ENCODE peak calls at places on chromosomes 13 and 19, in four cellular contexts. Q, B, Z and X are unnamed samples. For H3K4me1, the result is how much of the 10 kb centered on the place peaks cover.

GRCh38 chr13:101626925-101627555 is 174.6 kb downstream of the ITGBL1 start:
- DNase-seq in Z (no peak), Q (peak), B (no peak), X (no peak)

GRCh38 chr19:14368011-14368513 is 13.2 kb upstream of the ADGRE5 start:
- DNase-seq in B (no peak), Q (no peak), Z (no peak), X (no peak)

GRCh38 chr19:40398417-40399056 is 8.6 kb upstream of the HIPK4 start:
- DNase-seq in Z (peak), Q (no peak), B (peak), X (peak)

GRCh38 chr19:35002037-35002535 is 2.0 kb downstream of the GRAMD1A start:
- DNase-seq in Z (no peak), Q (no peak), B (no peak), X (no peak)

GRCh38 chr13:99859178-99860177 is 112.1 kb downstream of the ZIC5 start:
- DNase-seq in Z (no peak), Q (no peak), B (no peak), X (no peak)

GRCh38 chr13:19845758-19846157 is 17.7 kb downstream of the ZMYM5 start:
- DNase-seq in Q (no peak), B (no peak), Z (no peak), X (no peak)

GRCh38 chr13:100810991-100811390 is 136.4 kb upstream of the TMTC4 start:
- DNase-seq in Q (no peak), B (no peak), Z (no peak), X (no peak)

GRCh38 chr13:101265934-101266333 is 150.4 kb downstream of the NALCN start:
- DNase-seq in Z (no peak), B (no peak), Q (no peak), X (no peak)

GRCh38 chr19:42098781-42099180 is 22.8 kb downstream of the ZNF574 start:
- DNase-seq in Z (no peak), B (no peak), Q (no peak), X (no peak)

GRCh38 chr13:52195052-52195837 is 35.8 kb upstream of the NEK3 start:
- DNase-seq in Z (peak), B (no peak), Q (no peak), X (no peak)

GRCh38 chr19:15296841-15297415 is 35.4 kb downstream of the BRD4 start:
- DNase-seq in Q (no peak), B (no peak), Z (no peak), X (no peak)

GRCh38 chr13:58495668-58496067 is 864.1 kb downstream of the PCDH17 start:
- DNase-seq in Q (no peak), B (no peak), Z (no peak), X (no peak)

GRCh38 chr13:100235311-100235901 is 146.5 kb downstream of the PCCA start:
- DNase-seq in Z (no peak), B (peak), Q (peak), X (no peak)

GRCh38 chr13:59744747-59745394 is 418.9 kb downstream of the DIAPH3 start:
- DNase-seq in Q (no peak), B (no peak), Z (no peak), X (no peak)

GRCh38 chr19:49512970-49513745 is 697 bp downstream of the FCGRT start:
- DNase-seq in Q (peak), B (peak), Z (peak), X (no peak)

GRCh38 chr19:38093154-38093553 is 130.9 kb downstream of the DPF1 start:
- DNase-seq in Q (no peak), Z (no peak), B (no peak), X (no peak)

GRCh38 chr19:38264486-38265212 is at the start of gene SPINT2:
- DNase-seq in Z (peak), Q (no peak), B (peak), X (no peak)

GRCh38 chr13:106493569-106493968 is 41.9 kb downstream of the EFNB2 start:
- DNase-seq in B (no peak), Q (no peak), Z (no peak), X (no peak)

GRCh38 chr13:46492946-46493345 is 60.0 kb upstream of the LRCH1 start:
- DNase-seq in Z (no peak), Q (peak), B (peak), X (peak)

GRCh38 chr19:53381376-53381775 is 13.6 kb upstream of the ZNF765 start:
- DNase-seq in Z (no peak), Q (no peak), B (no peak), X (no peak)

GRCh38 chr13:47897411-47898050 is 103.5 kb downstream of the SUCLA2 start:
- DNase-seq in Z (peak), B (no peak), Q (no peak), X (no peak)

GRCh38 chr13:107450931-107451330 is 764.4 kb downstream of the LIG4 start:
- DNase-seq in Z (no peak), Q (no peak), B (no peak), X (no peak)

GRCh38 chr19:32287811-32288227 is 57.6 kb upstream of the ZNF507 start:
- DNase-seq in Q (peak), Z (peak), B (peak), X (peak)

GRCh38 chr19:5395996-5396939 is 55.7 kb upstream of the PTPRS start:
- DNase-seq in Z (no peak), B (no peak), Q (no peak), X (no peak)

GRCh38 chr13:102817907-102818306 is 19.0 kb downstream of the BIVM start:
- DNase-seq in B (no peak), Q (no peak), Z (no peak), X (no peak)

GRCh38 chr13:21670006-21670882 is 629 bp upstream of the FGF9 start:
- DNase-seq in B (peak), Z (peak), Q (peak), X (no peak)

GRCh38 chr19:10854350-10855089 is 6.3 kb downstream of the C19orf38 start:
- DNase-seq in B (no peak), Q (no peak), Z (no peak), X (no peak)

GRCh38 chr19:3319643-3320353 is 46.6 kb upstream of the NFIC start:
- DNase-seq in Z (no peak), Q (no peak), B (no peak), X (no peak)

GRCh38 chr19:28638445-28638844 is 574.5 kb downstream of the UQCRFS1 start:
- DNase-seq in Z (no peak), B (no peak), Q (no peak), X (no peak)

GRCh38 chr19:54448037-54448773 is 794 bp upstream of the LENG8 start:
- DNase-seq in Z (peak), Q (peak), B (no peak), X (no peak)

GRCh38 chr19:11551603-11552235 is 7.3 kb downstream of the ELOF1 start:
- DNase-seq in B (no peak), Z (peak), Q (peak), X (no peak)

GRCh38 chr13:46311217-46311616 is 75.8 kb downstream of the RUBCNL start:
- DNase-seq in Q (no peak), B (no peak), Z (no peak), X (no peak)

GRCh38 chr19:49921871-49922755 is 6.9 kb upstream of the ATF5 start:
- DNase-seq in Q (no peak), B (no peak), Z (no peak), X (no peak)

GRCh38 chr13:38538412-38538811 is 148.5 kb upstream of the FREM2 start:
- DNase-seq in B (no peak), Z (peak), Q (no peak), X (no peak)

GRCh38 chr13:46367622-46368327 is 19.3 kb downstream of the RUBCNL start:
- DNase-seq in Z (no peak), Q (no peak), B (no peak), X (no peak)

GRCh38 chr13:44879452-44880058 is 109.7 kb downstream of the NUFIP1 start:
- DNase-seq in Z (no peak), B (no peak), Q (peak), X (no peak)

GRCh38 chr19:55172741-55173140 is 6.3 kb upstream of the DNAAF3 start:
- DNase-seq in Z (no peak), B (no peak), Q (peak), X (no peak)

GRCh38 chr19:48547722-48548121 is 4.2 kb upstream of the SULT2B1 start:
- DNase-seq in Q (no peak), Z (no peak), B (no peak), X (no peak)

GRCh38 chr13:75220238-75220542 is 261.8 kb downstream of the TBC1D4 start:
- DNase-seq in B (no peak), Z (no peak), Q (no peak), X (no peak)
- H3K4me1 ChIP-seq in B (under half), Z (under half), Q (under half), X (under half)

DNA sequence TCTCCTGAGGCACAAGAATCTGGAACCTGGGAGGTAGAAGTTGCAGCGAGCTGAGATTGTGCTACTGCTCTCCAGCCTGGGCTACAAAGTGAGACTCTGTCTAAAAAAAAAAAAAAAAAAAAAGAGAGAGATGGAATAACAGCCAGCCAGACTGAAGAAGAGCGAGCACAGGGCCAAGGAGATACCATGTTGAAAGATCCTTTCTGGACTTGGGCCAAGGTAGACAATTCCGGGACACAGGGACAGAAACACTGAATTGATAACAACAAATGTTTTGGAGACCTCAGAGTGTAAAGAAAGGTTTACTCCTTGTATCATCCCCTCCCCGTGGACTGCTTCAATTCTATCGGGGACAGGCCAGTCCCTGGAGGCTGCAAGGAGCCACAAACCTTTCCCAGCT is 4.6 kb downstream of the LPAR2 start:
- DNase-seq in Q (no peak), B (no peak), Z (no peak), X (no peak)
- H3K9ac ChIP-seq in Q (no peak), B (no peak), Z (no peak), X (no peak)

GRCh38 chr13:112895521-112896465 is 73.2 kb upstream of the MCF2L start:
- DNase-seq in Q (no peak), B (no peak), Z (no peak), X (no peak)
- H3K4me1 ChIP-seq in Q (under half), B (under half), Z (under half), X (under half)

DNA sequence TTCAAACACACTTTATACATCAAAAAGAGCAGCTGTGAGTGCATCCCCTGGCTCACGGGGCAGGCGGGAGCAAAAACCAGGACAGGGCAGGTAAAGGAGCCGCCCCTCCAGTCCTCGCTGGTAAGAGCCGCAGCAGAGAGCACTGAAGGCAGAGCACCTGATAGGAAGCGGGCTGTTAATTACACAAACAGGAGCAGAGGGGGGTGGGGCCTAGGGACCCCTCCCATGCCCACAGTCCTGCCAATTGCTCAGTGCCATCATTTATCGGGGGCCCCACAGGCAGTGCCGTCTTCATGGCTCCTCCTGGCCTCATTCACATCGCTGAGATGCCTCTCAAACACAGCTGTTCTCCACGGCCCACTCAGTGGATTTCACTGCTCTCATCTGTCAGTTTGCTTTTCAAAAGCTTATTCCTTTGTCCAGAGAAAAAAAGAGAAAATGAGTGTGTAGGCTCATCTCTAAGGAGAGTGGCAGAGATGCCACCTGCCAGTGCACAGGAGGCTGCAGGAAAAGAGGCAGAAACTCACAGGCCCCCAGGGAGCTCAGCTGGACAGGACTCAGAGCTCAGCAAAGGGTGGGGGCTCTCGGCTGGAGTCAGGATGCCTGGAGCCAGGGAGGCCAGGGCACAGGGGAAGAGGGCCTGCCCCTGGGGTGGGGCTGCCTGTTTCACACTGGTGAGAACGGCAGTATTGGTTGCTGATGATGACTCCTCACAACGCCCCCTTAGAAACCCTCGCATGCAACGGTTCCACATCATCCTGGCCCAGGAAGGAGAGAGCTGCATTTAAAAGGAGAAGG is 174.6 kb downstream of the COL4A1 start:
- DNase-seq in Z (no peak), B (no peak), Q (no peak), X (no peak)
- H3K9ac ChIP-seq in Z (no peak), B (no peak), Q (no peak), X (peak)

DNA sequence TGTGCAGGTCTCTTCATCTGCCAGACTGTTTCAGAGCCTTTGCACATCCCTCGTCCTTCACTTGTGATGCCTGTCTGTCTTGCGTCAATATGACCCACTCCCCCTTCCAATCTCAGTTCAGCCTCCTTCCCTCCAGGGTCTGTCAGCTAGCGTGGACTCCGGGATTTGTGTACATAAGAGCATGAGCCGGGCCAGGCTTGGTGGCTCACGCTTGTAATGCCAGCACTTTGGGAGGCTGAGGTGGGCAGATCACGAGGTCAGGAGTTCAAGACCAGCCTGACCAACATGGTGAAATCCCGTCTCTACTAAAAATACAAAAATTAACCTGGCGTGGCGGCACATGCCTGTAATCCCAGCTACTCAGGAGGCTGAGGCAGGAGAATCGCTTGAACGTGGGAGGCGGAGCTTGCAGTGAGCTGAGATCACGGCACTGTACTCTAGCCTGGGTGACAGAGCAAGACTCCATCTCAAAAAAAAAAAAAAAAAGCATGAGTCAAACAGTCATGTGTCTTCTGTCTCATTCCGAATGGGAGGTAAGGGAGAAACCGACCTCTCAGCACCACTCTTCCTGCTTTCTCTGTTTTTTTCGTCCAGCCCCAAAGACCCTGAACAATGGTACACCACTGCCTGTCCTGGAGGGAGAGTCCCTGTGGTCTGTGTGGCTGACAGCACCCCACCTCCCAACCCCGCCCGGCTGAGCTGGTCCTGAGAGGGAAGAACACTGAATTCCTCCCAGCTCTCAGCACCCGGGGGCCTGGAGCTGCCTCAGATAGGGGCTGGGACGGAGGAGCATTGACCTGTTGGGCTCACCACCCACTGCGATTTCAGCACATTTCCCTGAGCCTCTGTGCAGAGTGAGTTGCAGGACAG is 2.4 kb upstream of the SIGLEC9 start:
- DNase-seq in B (no peak), Q (no peak), Z (no peak), X (no peak)
- H3K4me1 ChIP-seq in B (under half), Q (under half), Z (under half), X (under half)

DNA sequence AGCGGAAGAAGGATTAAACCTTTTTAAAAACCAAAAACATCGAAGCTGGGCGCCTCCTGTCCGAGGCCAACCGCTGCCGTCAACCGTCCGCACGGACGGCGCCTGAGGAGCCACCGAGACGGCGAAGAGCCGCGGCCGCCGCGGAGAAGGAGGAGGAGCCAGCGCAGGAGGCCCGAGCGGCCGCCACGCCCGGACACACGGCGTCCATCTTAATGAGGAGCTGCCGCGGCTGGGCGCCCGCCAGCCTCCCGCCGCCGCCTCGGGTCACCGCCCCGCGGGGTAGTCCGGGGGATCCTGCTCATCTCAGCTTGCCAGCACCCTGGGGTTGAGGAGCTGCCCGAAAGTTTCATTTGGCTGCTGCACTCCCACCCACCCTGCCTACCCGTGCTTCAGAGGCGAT is 10.6 kb downstream of the ZSCAN1 start:
- DNase-seq in Q (no peak), B (no peak), Z (no peak), X (no peak)
- H3K9ac ChIP-seq in Q (no peak), B (no peak), Z (no peak), X (no peak)

DNA sequence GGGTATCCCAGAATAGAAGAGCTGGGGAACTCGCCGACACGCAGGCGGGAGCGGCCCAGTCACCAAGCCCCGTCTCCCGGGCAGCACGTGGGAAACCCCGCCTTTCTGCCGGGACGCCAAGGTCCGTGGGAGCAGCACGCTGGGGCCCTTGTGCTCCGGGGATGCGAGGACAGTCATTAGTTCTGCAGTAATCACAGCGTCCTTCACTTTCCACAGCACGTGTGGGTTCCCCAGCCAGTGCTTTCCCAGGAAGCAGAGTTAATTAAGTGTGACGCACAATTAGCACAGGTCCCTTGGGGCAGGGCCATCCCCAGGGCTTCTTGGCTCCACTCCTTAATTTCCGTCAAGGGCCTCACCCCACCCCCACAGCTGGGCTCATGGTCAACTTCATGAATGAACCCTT is 64.3 kb upstream of the C13orf46 start:
- DNase-seq in B (no peak), Z (no peak), Q (no peak), X (no peak)
- H3K4me1 ChIP-seq in B (under half), Z (under half), Q (under half), X (under half)